ENCODE peak calls at places on chromosomes 5 and 9, in six cellular contexts. I is keratinocyte, B is psoas muscle, P is adrenal gland, E is aorta, Z is Karpas-422. V is an unnamed sample.
A peak's percentile ranks its signal among the peaks of the same experiment; 100 is the strongest.

GRCh38 chr5:159819671-159820411 is 96.4 kb upstream of the ADRA1B start:
- DNase-seq in I (no peak), P (peak; percentile 72), B (peak; percentile 66), E (no peak), Z (no peak), V (no peak)

GRCh38 chr5:143494162-143494561 is 90.7 kb upstream of the NR3C1 start:
- DNase-seq in P (no peak), Z (no peak), E (no peak), B (no peak), I (no peak), V (peak; percentile 79)

GRCh38 chr9:33813712-33814641 is 3.0 kb upstream of the UBE2R2 start:
- DNase-seq in E (no peak), Z (peak; percentile 83), B (no peak), I (peak; percentile 92), P (peak; percentile 60), V (peak; percentile 34)

GRCh38 chr9:90810686-90811085 is 9.1 kb downstream of the SYK start:
- DNase-seq in B (no peak), E (no peak), I (no peak), P (no peak), Z (no peak), V (no peak)

GRCh38 chr5:95901676-95902646 is 59.7 kb downstream of the ELL2 start:
- DNase-seq in E (no peak), P (no peak), B (no peak), I (no peak), Z (no peak), V (peak; percentile 48)

GRCh38 chr5:10679336-10679988 is 81.6 kb downstream of the DAP start:
- DNase-seq in B (no peak), I (no peak), P (no peak), E (no peak), Z (no peak), V (no peak)

GRCh38 chr9:129761901-129762359 is 9.1 kb upstream of the PTGES start:
- DNase-seq in P (no peak), Z (no peak), I (no peak), E (no peak), B (no peak), V (no peak)

GRCh38 chr5:109455598-109456096 is 45.9 kb upstream of the PJA2 start:
- DNase-seq in E (no peak), Z (no peak), P (peak; percentile 64), B (peak; percentile 15), I (peak; percentile 92), V (peak; percentile 99)

GRCh38 chr9:84966876-84967830 is 297.6 kb downstream of the NTRK2 start:
- DNase-seq in P (no peak), E (no peak), Z (peak; percentile 46), B (no peak), I (peak; percentile 17), V (no peak)

GRCh38 chr5:56587381-56588124 is 227.8 kb upstream of the MAP3K1 start:
- DNase-seq in Z (no peak), B (no peak), P (no peak), I (no peak), E (no peak), V (no peak)

DNA sequence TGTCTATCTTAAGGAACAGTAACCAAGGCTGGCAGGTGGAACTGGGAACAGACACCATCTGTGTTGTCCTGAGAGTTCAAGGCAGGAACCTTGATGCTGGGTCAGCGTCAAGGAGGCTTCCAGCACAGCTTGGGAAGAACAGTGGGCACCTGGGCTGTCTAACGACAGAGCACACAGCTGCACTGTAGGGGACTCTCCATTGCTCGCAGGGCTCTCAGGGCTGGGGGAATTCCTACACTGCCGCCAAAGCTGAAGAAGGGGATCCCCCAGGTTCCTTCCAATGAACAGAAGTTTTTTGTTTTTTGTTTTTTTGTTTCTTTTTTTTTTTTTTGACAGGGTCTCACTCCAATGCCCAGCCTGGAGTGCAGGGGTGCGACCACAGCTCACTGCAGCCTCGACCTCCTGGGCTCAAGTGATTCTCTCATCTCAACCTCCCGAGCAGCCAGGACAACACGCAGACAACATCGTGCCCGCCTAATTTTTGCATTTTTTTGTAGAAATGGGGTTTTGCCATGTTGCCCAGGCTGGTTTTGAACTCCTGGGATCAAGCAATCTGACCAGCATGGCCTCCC is 81.9 kb downstream of the PTPN3 start:
- DNase-seq in P (no peak), I (no peak), E (no peak), B (no peak), Z (no peak), V (no peak)
- H3K4me3 ChIP-seq in P (no peak overlapping the region), I (no peak overlapping the region), E (no peak overlapping the region), B (peak overlapping the region; percentile 65), Z (no peak overlapping the region), V (no peak overlapping the region)

GRCh38 chr9:136329636-136330405 is 2.5 kb downstream of the GPSM1 start:
- DNase-seq in E (no peak), P (no peak), Z (no peak), I (no peak), B (no peak), V (no peak)

GRCh38 chr9:136329211-136329627 is 1.9 kb downstream of the GPSM1 start:
- DNase-seq in P (no peak), I (no peak), E (no peak), Z (peak; percentile 42), B (no peak), V (no peak)

GRCh38 chr9:136328011-136328621 is 777 bp downstream of the GPSM1 start:
- DNase-seq in I (peak; percentile 38), E (no peak), Z (peak; percentile 54), B (no peak), P (no peak), V (no peak)

GRCh38 chr9:136327313-136327971 is at the start of gene GPSM1:
- DNase-seq in Z (no peak), E (peak; percentile 89), I (no peak), B (peak; percentile 56), P (no peak), V (no peak)

DNA sequence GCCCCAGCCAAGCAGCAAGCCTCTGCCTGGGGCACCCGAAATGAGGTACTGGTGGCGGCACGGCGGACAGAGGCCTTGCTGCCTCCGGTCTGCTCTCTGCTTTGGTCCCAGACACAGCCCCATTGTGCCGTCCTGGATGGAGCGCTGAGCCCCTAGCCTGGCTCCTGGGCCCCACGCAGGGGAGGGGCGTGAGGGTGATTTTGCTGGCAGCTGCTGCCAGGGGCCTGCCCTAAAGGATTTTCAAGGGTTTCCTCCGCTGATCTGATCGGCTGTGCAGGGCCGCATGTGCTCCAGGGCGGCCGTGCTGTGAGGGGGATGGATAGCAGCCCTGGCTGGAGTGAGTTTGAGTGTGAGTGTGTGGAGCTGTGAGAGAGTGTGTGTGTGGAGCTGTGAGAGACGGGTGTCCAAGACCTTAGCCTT is 1.3 kb downstream of the GPSM1 start:
- DNase-seq in B (no peak), Z (peak; percentile 44), I (no peak), E (no peak), P (no peak), V (no peak)
- H3K4me3 ChIP-seq in B (peak overlapping the region; percentile 63), Z (peak overlapping the region; percentile 65), I (no peak overlapping the region), E (no peak overlapping the region), P (no peak overlapping the region), V (peak overlapping the region; percentile 76)

GRCh38 chr9:22165144-22165543 is 156.0 kb upstream of the CDKN2B start:
- DNase-seq in Z (peak; percentile 4), P (no peak), E (no peak), B (no peak), I (no peak), V (no peak)
- H3K4me3 ChIP-seq in Z (no peak overlapping the region), P (no peak overlapping the region), E (no peak overlapping the region), B (no peak overlapping the region), I (no peak overlapping the region), V (no peak overlapping the region)

DNA sequence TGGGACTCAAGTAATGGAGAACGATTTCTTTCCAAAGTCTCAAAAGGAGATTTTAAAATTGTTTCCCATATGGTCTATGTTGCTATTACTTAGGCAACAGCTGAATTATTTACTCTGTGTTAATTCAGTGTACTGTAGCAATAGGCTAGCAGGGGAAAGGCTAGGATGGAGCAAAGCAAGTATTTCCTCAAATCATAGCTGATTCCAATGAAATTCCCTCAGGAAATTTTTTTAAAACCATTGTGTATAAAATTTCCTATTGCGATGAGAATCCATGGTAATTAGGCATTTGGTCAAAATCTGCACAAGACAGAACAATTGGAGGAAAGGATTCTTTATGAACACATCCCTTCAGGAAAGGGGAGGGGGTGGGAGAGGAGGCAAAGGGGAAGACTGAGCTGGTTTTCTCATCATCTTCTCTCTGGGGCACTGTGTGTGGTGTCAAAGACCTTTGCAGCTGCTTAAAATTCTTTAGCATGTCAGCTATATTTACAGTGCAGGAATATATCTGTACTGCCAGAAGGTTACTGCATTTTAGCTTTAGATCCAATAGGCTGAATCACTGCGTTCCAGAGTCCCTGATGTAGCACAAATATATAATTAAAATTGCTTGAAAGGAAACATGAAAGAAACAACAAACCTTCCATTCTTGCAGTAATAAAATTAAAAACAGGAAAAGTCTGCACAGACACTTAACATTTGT is 95.3 kb downstream of the ZNF608 start:
- DNase-seq in E (no peak), Z (no peak), P (no peak), I (no peak), B (no peak), V (peak; percentile 80)
- H3K4me3 ChIP-seq in E (peak overlapping the region; percentile 33), Z (peak overlapping the region; percentile 71), P (no peak overlapping the region), I (peak overlapping the region; percentile 68), B (peak overlapping the region; percentile 77), V (peak overlapping the region; percentile 58)